ENCODE peak calls at places on chromosomes 3 and 15, in six cellular contexts. F, Y, N, I, Z and T are unnamed samples.

GRCh38 chr3:168722091-168722490 is 626.4 kb upstream of the GOLIM4 start:
- DNase-seq in F (no peak), Y (no peak), N (no peak), I (no peak), Z (no peak), T (no peak)

GRCh38 chr3:127607675-127608361 is 9.6 kb downstream of the MCM2 start:
- DNase-seq in F (no peak), Y (no peak), N (no peak), I (no peak), Z (no peak), T (peak)

GRCh38 chr3:152193673-152194267 is 75.0 kb upstream of the MBNL1 start:
- DNase-seq in F (no peak), Y (no peak), N (no peak), I (no peak), Z (no peak), T (no peak)

GRCh38 chr3:43071313-43071893 is 34.5 kb downstream of the POMGNT2 start:
- DNase-seq in F (peak), Y (peak), N (no peak), I (no peak), Z (no peak), T (no peak)

GRCh38 chr3:177824841-177825240 is 627.6 kb upstream of the TBL1XR1 start:
- DNase-seq in F (no peak), Y (no peak), N (no peak), I (no peak), Z (no peak), T (no peak)

GRCh38 chr3:124362418-124362817 is 367.8 kb upstream of the UMPS start:
- DNase-seq in F (no peak), Y (no peak), N (no peak), I (no peak), Z (no peak), T (no peak)

GRCh38 chr15:76155742-76156141 is 96.0 kb downstream of the TMEM266 start:
- DNase-seq in F (no peak), Y (no peak), N (no peak), I (no peak), Z (no peak), T (no peak)

GRCh38 chr3:127307918-127308317 is 20.1 kb upstream of the PRR20G start:
- DNase-seq in F (no peak), Y (no peak), N (no peak), I (no peak), Z (no peak), T (no peak)

GRCh38 chr15:80191897-80192595 is 39.2 kb downstream of the FAH start:
- DNase-seq in F (no peak), Y (no peak), N (no peak), I (no peak), Z (no peak), T (no peak)

GRCh38 chr15:52303093-52303772 is 7.6 kb upstream of the MYO5C start:
- DNase-seq in F (no peak), Y (no peak), N (peak), I (no peak), Z (no peak), T (no peak)

GRCh38 chr3:2771193-2771592 is 339.0 kb downstream of the IL5RA start:
- DNase-seq in F (no peak), Y (no peak), N (no peak), I (no peak), Z (no peak), T (no peak)

GRCh38 chr3:133753779-133754164 is 7.6 kb downstream of the TF start:
- DNase-seq in F (no peak), Y (no peak), N (no peak), I (no peak), Z (no peak), T (no peak)

GRCh38 chr3:135596563-135596962 is 369.0 kb upstream of the PPP2R3A start:
- DNase-seq in F (no peak), Y (no peak), N (no peak), I (no peak), Z (no peak), T (no peak)

GRCh38 chr15:32715276-32715675 is 2.5 kb upstream of the GREM1 start:
- DNase-seq in F (no peak), Y (no peak), N (no peak), I (no peak), Z (no peak), T (no peak)